ENCODE peak calls at places on chromosomes 3 and 15, in eight cellular contexts. L is neural progenitor cell; G is ovary; E is skeletal muscle cell; K is CD8-positive, alpha-beta memory T cell; I is GM23338; M is foreskin fibroblast; P is left lung. V is an unnamed sample.

GRCh38 chr3:177220136-177220974 is 23.1 kb upstream of the TBL1XR1 start:
- DNase-seq in P (no peak), K (no peak), M (no peak), G (no peak), L (no peak), E (peak; percentile 15), I (no peak), V (no peak)

GRCh38 chr3:155232605-155233004 is 60.9 kb downstream of the STRIT1 start:
- DNase-seq in K (no peak), I (peak; percentile 3), G (no peak), E (peak; percentile 99), M (peak; percentile 97), P (peak; percentile 40), L (no peak), V (no peak)

GRCh38 chr3:43162573-43163084 is 56.8 kb upstream of the POMGNT2 start:
- DNase-seq in P (no peak), K (peak; percentile 74), G (no peak), E (no peak), L (no peak), I (peak; percentile 29), M (no peak), V (peak; percentile 75)

GRCh38 chr15:45166792-45167630 is 20.8 kb downstream of the SHF start:
- DNase-seq in I (peak; percentile 95), G (peak; percentile 90), L (peak; percentile 94), K (peak; percentile 87), M (peak; percentile 79), E (peak; percentile 39), P (peak; percentile 90), V (peak; percentile 84)

GRCh38 chr15:78988361-78988911 is 43.6 kb upstream of the CTSH start:
- DNase-seq in P (peak; percentile 95), G (peak; percentile 27), K (no peak), E (peak; percentile 91), L (no peak), I (no peak), M (peak; percentile 98), V (no peak)

GRCh38 chr3:64549869-64550268 is 137.9 kb downstream of the ADAMTS9 start:
- DNase-seq in G (no peak), I (no peak), E (no peak), K (no peak), P (no peak), M (no peak), L (no peak), V (no peak)

GRCh38 chr3:31405515-31405914 is 127.2 kb upstream of the STT3B start:
- DNase-seq in E (no peak), K (no peak), M (no peak), P (no peak), G (no peak), L (no peak), I (no peak), V (no peak)

GRCh38 chr3:89692601-89693000 is 585.2 kb downstream of the EPHA3 start:
- DNase-seq in I (no peak), E (no peak), P (no peak), G (no peak), M (no peak), L (no peak), K (no peak), V (no peak)

GRCh38 chr15:83927704-83928391 is 273.9 kb downstream of the ADAMTSL3 start:
- DNase-seq in G (no peak), I (no peak), P (no peak), M (no peak), E (no peak), K (no peak), L (no peak), V (no peak)

GRCh38 chr3:179455954-179456353 is 4.7 kb upstream of the GNB4 start:
- DNase-seq in G (no peak), I (no peak), L (no peak), P (no peak), M (no peak), E (no peak), K (no peak), V (no peak)

GRCh38 chr3:68941055-68941454 is 8.7 kb upstream of the TAFA4 start:
- DNase-seq in E (no peak), P (no peak), G (no peak), M (no peak), I (no peak), K (no peak), L (no peak), V (no peak)

GRCh38 chr3:117692416-117692995 is 982.9 kb downstream of the TUSC7 start:
- DNase-seq in E (peak; percentile 68), G (no peak), P (no peak), L (no peak), M (peak; percentile 73), K (no peak), I (peak; percentile 21), V (no peak)

GRCh38 chr15:85581495-85581894 is 201.1 kb downstream of the AKAP13 start:
- DNase-seq in I (no peak), M (no peak), G (no peak), P (peak; percentile 70), L (no peak), E (no peak), K (peak; percentile 77), V (peak; percentile 69)

GRCh38 chr3:197504239-197505191 is 51.3 kb downstream of the BDH1 start:
- DNase-seq in M (no peak), K (no peak), G (no peak), P (no peak), I (no peak), L (peak; percentile 28), E (no peak), V (no peak)
- H3K4me3 ChIP-seq in M (no peak overlapping the region), K (no peak overlapping the region), G (no peak overlapping the region), P (no peak overlapping the region), I (no peak overlapping the region), L (no peak overlapping the region), E (no peak overlapping the region), V (no peak overlapping the region)

GRCh38 chr3:13191016-13191415 is 117.8 kb upstream of the IQSEC1 start:
- DNase-seq in P (no peak), E (no peak), M (no peak), G (no peak), L (no peak), K (no peak), I (no peak), V (no peak)

GRCh38 chr3:13194285-13195209 is 121.3 kb upstream of the IQSEC1 start:
- DNase-seq in G (no peak), K (no peak), P (no peak), I (no peak), M (no peak), E (no peak), L (no peak), V (no peak)

GRCh38 chr3:13195374-13195773 is 122.1 kb upstream of the IQSEC1 start:
- DNase-seq in P (no peak), I (no peak), E (no peak), G (no peak), L (no peak), K (no peak), M (no peak), V (no peak)

GRCh38 chr3:13192471-13193213 is 119.4 kb upstream of the IQSEC1 start:
- DNase-seq in L (peak; percentile 60), E (no peak), K (no peak), I (peak; percentile 45), M (no peak), P (no peak), G (no peak), V (no peak)

DNA sequence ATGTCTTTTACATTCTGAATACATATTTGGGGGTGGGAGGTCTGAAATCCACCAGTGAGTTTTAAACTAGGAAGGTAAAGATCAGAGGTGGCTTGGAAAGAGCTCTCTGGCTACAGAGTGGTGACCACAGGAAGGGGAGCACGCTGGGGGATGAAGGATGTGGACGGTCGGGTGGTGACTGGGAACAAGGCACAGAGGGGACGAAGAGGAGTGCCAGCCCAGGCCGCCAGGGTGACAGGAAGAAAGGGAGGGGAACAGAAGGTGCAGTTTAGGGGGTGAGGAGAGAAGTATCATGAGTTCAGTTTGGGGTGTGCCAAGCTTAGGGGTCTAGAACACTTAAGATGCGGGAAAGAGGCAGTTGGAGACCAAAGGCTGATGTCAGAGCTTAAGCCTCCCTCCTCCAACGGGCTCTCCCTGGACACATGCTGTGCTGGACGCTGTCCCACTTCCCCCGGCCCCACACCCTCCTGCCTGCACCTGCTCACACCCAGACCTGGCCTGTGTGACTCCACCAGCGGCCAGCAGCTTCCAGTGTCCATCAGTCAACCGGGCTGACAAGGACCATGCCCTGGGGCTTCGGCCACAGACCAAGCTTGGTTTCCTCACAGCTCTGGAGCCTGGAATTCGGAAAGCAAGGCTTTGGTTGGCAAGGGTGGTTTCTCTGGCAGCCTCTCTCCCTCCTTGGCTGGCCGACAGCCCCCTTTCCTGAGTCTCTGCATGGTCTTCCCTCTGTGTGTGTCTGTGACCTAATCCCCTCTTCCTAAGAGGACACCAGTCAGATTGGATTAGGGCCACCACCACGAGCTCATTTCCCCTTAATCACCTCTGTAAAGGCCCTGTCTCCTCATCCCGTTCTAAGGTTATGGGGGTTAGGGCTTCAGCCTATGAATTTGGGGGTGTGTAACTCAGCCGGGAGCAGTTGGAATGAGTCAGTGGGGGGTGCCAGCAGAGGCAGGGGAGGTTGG is 120.4 kb upstream of the IQSEC1 start:
- DNase-seq in E (no peak), M (no peak), I (no peak), L (peak; percentile 45), G (no peak), P (no peak), K (no peak), V (no peak)
- H3K4me3 ChIP-seq in E (no peak overlapping the region), M (no peak overlapping the region), I (no peak overlapping the region), L (no peak overlapping the region), G (no peak overlapping the region), P (no peak overlapping the region), K (no peak overlapping the region), V (no peak overlapping the region)

GRCh38 chr3:48301020-48301813 is 32.2 kb downstream of the SPINK8 start:
- DNase-seq in G (peak; percentile 93), P (peak; percentile 94), I (peak; percentile 92), K (peak; percentile 90), M (peak; percentile 90), E (peak; percentile 67), L (peak; percentile 95), V (peak; percentile 85)

GRCh38 chr3:48301814-48302194 is 31.7 kb downstream of the SPINK8 start:
- DNase-seq in P (peak; percentile 36), I (peak; percentile 30), K (no peak), G (peak; percentile 42), L (no peak), E (no peak), M (peak; percentile 19), V (no peak)

GRCh38 chr3:48296699-48297098 is 36.8 kb downstream of the SPINK8 start:
- DNase-seq in P (no peak), K (no peak), L (no peak), G (no peak), E (no peak), I (no peak), M (no peak), V (no peak)

GRCh38 chr3:48297111-48297810 is 36.2 kb downstream of the SPINK8 start:
- DNase-seq in M (no peak), G (no peak), K (no peak), E (no peak), P (no peak), L (no peak), I (no peak), V (no peak)

GRCh38 chr3:48299746-48300361 is 33.6 kb downstream of the SPINK8 start:
- DNase-seq in P (no peak), G (no peak), K (no peak), I (no peak), E (no peak), L (no peak), M (no peak), V (no peak)
- H3K4me3 ChIP-seq in P (peak overlapping the region; percentile 94), G (peak overlapping the region; percentile 71), K (peak overlapping the region; percentile 90), I (peak overlapping the region; percentile 79), E (no peak overlapping the region), L (peak overlapping the region; percentile 72), M (peak overlapping the region; percentile 82), V (peak overlapping the region; percentile 97)

DNA sequence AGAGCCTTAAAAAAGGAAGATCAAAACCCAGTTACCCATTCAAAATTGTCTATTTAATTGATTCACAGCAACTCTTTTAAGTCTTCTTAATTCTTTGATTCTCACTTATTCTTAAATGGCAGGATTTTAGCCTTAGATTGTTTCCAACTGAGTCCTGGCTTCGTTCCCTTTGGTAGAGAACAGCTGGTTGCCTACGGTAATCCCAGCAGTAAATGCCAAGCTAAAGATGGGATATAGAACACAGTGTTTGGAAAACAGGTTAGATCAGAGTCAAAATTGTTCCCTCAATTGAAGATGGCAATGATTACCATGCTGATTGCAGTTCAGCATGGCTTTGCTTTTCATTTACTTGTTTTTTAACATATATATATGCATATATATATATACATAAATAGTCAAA is 300.9 kb downstream of the PYDC2 start:
- DNase-seq in E (no peak), M (no peak), P (no peak), K (no peak), L (peak; percentile 39), I (peak; percentile 11), G (no peak), V (no peak)
- H3K4me3 ChIP-seq in E (no peak overlapping the region), M (no peak overlapping the region), P (no peak overlapping the region), K (no peak overlapping the region), L (no peak overlapping the region), I (no peak overlapping the region), G (no peak overlapping the region), V (no peak overlapping the region)